ENCODE peak calls at places on chromosomes 3 and 15, in five cellular contexts. C is lower lobe of right lung, Q is cardiac muscle cell, G is osteoblast, D is mammary epithelial cell. K is an unnamed sample.

GRCh38 chr15:36484038-36484778 is 95.2 kb upstream of the CDIN1 start:
- DNase-seq in D (peak), C (no peak), G (no peak), Q (no peak), K (no peak)

GRCh38 chr3:39005295-39005694 is 46.4 kb downstream of the SCN11A start:
- DNase-seq in Q (no peak), C (no peak), G (no peak), D (no peak), K (no peak)

GRCh38 chr3:40009991-40010390 is 200.6 kb downstream of the MYRIP start:
- DNase-seq in D (no peak), Q (peak), G (no peak), C (no peak), K (no peak)

GRCh38 chr15:41941644-41942415 is 30.5 kb downstream of the EHD4 start:
- DNase-seq in C (no peak), Q (no peak), D (no peak), G (no peak), K (no peak)

GRCh38 chr3:140972833-140973232 is 31.2 kb downstream of the SLC25A36 start:
- DNase-seq in C (no peak), Q (peak), D (peak), G (no peak), K (no peak)

GRCh38 chr3:131363275-131363674 is 18.3 kb upstream of the NUDT16 start:
- DNase-seq in G (no peak), D (no peak), C (no peak), Q (no peak), K (no peak)

GRCh38 chr15:69593981-69594966 is 141.7 kb downstream of the RPLP1 start:
- DNase-seq in Q (peak), G (peak), D (peak), C (peak), K (no peak)

GRCh38 chr3:99579965-99580364 is 58.4 kb upstream of the COL8A1 start:
- DNase-seq in C (no peak), Q (no peak), G (no peak), D (no peak), K (no peak)

GRCh38 chr15:55820043-55820442 is 77.1 kb upstream of the PRTG start:
- DNase-seq in G (no peak), C (no peak), Q (no peak), D (no peak), K (no peak)

GRCh38 chr15:58611731-58612676 is 137.5 kb downstream of the ADAM10 start:
- DNase-seq in Q (no peak), C (no peak), G (peak), D (no peak), K (no peak)

GRCh38 chr15:87142096-87142495 is 1062.4 kb downstream of the AGBL1 start:
- DNase-seq in D (no peak), C (no peak), G (no peak), Q (no peak), K (no peak)

GRCh38 chr15:77327168-77327567 is 92.7 kb downstream of the PEAK1 start:
- DNase-seq in G (no peak), Q (no peak), D (no peak), C (no peak), K (no peak)

GRCh38 chr15:31160740-31161495 is 59.4 kb upstream of the TRPM1 start:
- DNase-seq in Q (no peak), C (no peak), G (peak), D (no peak), K (no peak)

GRCh38 chr3:17179381-17180205 is 294.8 kb downstream of the PLCL2 start:
- DNase-seq in C (no peak), Q (peak), D (no peak), G (peak), K (no peak)

GRCh38 chr3:141087071-141087824 is 36.1 kb downstream of the SPSB4 start:
- DNase-seq in C (no peak), Q (no peak), G (no peak), D (no peak), K (no peak)

GRCh38 chr15:88246666-88247446 is 9.7 kb downstream of the NTRK3 start:
- DNase-seq in C (peak), D (peak), Q (peak), G (peak), K (peak)

GRCh38 chr3:156497326-156497725 is 57.6 kb downstream of the SSR3 start:
- DNase-seq in D (no peak), G (no peak), C (no peak), Q (no peak), K (no peak)

GRCh38 chr3:190718097-190718496 is 144.4 kb downstream of the GMNC start:
- DNase-seq in Q (no peak), D (no peak), C (no peak), G (no peak), K (no peak)

GRCh38 chr3:118637866-118638265 is 396.8 kb downstream of the IGSF11 start:
- DNase-seq in Q (no peak), G (no peak), C (no peak), D (peak), K (no peak)

GRCh38 chr3:118641608-118642007 is 393.0 kb downstream of the IGSF11 start:
- DNase-seq in C (no peak), D (no peak), G (no peak), Q (no peak), K (no peak)

GRCh38 chr3:118636841-118637240 is 397.8 kb downstream of the IGSF11 start:
- DNase-seq in G (no peak), D (peak), C (no peak), Q (no peak), K (no peak)
- TF ChIP-seq CTCF in G (no peak), D (peak), C (no peak), Q (no peak), K (peak)

GRCh38 chr3:161031134-161031533 is 74.0 kb downstream of the B3GALNT1 start:
- DNase-seq in C (no peak), Q (no peak), D (no peak), G (no peak), K (no peak)

GRCh38 chr3:161026612-161027217 is 78.4 kb downstream of the B3GALNT1 start:
- DNase-seq in D (no peak), Q (no peak), C (no peak), G (no peak), K (no peak)

GRCh38 chr3:161028485-161029018 is 76.6 kb downstream of the B3GALNT1 start:
- DNase-seq in D (no peak), Q (no peak), G (no peak), C (no peak), K (no peak)
- TF ChIP-seq CTCF in D (no peak), Q (no peak), G (no peak), C (no peak), K (no peak)

GRCh38 chr15:81133782-81134461 is at the start of gene CFAP161:
- DNase-seq in D (peak), G (peak), C (peak), Q (peak), K (no peak)
- TF ChIP-seq CTCF in D (no peak), G (no peak), C (no peak), Q (no peak), K (no peak)

GRCh38 chr15:63915209-63915887 is 81.6 kb upstream of the HERC1 start:
- DNase-seq in Q (no peak), C (no peak), D (no peak), G (no peak), K (no peak)

GRCh38 chr15:63913786-63914185 is 80.0 kb upstream of the HERC1 start:
- DNase-seq in C (no peak), G (no peak), Q (no peak), D (peak), K (no peak)

GRCh38 chr15:63917588-63918316 is 84.0 kb upstream of the HERC1 start:
- DNase-seq in Q (no peak), C (no peak), G (no peak), D (no peak), K (no peak)

GRCh38 chr15:63918317-63918672 is 84.5 kb upstream of the HERC1 start:
- DNase-seq in C (no peak), Q (no peak), D (peak), G (no peak), K (no peak)

DNA sequence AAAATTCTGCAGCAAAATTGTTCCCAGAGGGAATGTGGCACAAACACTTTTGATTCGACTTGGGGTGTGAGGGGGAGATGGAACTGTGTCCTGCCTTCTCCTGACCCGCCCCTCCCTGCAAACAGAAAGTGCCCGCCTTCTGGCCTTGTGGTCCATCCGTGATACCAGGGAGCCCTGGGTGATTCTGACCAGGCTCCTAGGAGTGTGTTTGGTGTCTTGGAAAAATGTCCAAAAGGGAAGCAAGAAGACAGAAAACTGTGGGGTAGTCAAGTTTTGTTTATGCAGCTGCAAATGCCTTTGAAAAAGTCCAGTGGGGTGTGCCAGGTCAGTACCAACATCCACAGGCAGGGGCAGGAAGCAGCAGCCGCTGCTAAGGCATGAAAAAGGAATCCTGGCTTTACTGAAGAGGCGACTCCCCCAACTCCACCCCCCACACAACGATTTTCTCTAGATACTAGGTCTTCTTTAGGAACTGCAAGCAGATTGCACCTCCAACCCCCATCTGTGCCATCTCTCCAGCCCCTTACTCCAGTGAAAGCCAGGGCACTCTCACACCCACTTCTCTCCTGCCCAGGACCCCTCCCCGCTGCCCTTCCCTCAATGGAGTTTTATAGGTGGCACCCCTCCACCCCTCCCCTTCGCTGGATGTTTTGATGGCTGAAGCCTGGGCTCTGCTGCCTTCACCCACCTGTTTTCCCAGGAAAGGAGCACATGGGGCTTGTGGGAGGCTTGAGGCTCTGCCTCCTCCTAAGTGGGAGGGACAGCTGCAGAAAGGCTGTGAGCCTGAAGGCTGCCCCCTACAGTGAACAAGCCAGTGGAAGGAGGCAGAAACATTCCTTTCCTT is 82.4 kb upstream of the HERC1 start:
- DNase-seq in C (no peak), D (no peak), Q (peak), G (peak), K (peak)
- TF ChIP-seq CTCF in C (peak), D (peak), Q (peak), G (peak), K (peak)

GRCh38 chr15:89500397-89501270 is 4.3 kb upstream of the RHCG start:
- DNase-seq in Q (no peak), C (no peak), D (no peak), G (no peak), K (no peak)
- TF ChIP-seq CTCF in Q (peak), C (no peak), D (peak), G (peak), K (peak)

GRCh38 chr3:142124243-142124642 is 25.1 kb downstream of the TFDP2 start:
- DNase-seq in C (no peak), D (no peak), Q (no peak), G (no peak), K (no peak)

GRCh38 chr3:142127941-142128658 is 21.2 kb downstream of the TFDP2 start:
- DNase-seq in C (no peak), Q (no peak), D (no peak), G (no peak), K (no peak)

GRCh38 chr3:142134799-142135325 is 14.5 kb downstream of the TFDP2 start:
- DNase-seq in C (no peak), Q (no peak), G (peak), D (no peak), K (no peak)

GRCh38 chr3:142129516-142130171 is 19.7 kb downstream of the TFDP2 start:
- DNase-seq in G (no peak), D (no peak), C (no peak), Q (no peak), K (no peak)
- TF ChIP-seq CTCF in G (peak), D (no peak), C (no peak), Q (peak), K (peak)

DNA sequence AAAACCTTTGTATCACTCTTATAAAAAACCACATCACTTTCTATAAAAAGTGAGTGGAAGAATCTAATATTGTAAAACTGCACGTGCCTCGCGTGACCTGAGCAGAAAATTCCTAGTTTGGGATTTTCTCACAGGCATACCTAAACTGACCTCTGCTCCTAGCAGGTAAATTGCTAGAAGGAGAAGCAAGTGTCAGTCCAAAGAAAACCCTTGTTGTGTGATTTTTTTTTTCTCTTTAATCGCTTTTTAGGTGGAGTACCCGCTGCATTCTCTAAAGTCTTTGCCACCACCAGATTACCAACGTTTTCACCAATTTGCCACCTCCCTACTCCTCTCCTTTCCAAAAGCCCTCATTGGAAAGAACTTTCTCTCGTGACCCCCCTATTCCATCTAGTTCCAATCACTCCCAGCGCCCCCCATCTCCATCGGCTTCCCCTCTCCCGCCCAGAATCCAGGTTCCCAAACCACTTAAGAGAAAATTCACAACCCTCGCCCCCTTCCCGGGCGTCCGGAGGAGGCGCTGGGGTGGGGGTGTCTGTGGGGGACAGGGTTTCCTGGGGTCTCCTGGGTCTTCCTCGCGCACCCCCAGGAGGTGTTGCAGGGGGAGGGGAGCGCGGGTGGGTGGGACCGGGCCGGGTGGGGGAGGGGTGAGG is 401 bp upstream of the UBE2E1 start:
- DNase-seq in D (no peak), Q (no peak), G (peak), C (no peak), K (no peak)
- TF ChIP-seq CTCF in D (no peak), Q (no peak), G (no peak), C (no peak), K (peak)

GRCh38 chr3:159583662-159584061 is 405.0 kb upstream of the IL12A start:
- DNase-seq in D (no peak), Q (no peak), G (no peak), C (no peak), K (no peak)

GRCh38 chr3:159586587-159587202 is 401.9 kb upstream of the IL12A start:
- DNase-seq in G (no peak), Q (peak), C (no peak), D (peak), K (no peak)
- TF ChIP-seq CTCF in G (peak), Q (peak), C (peak), D (peak), K (peak)

DNA sequence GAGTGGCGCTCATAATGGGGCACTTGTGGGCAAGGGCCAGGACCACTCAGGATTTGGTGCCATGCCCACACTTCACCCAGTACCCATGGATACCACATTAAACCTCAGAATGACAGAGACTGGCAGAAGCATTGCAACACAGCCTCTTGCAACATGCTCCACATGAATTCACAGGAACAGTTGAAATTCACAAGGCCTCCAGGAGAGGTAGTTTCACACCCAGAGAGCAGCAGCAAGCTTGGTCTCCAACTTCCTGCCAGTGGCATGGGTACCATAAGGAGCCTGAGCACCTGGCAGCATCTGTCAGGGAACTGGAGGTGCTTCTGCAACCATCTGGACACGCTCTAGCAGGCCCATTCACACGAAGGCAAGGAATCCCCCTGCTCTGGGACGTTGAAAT is 101.0 kb downstream of the OSBPL10 start:
- DNase-seq in G (peak), D (peak), Q (peak), C (peak), K (no peak)
- TF ChIP-seq CTCF in G (no peak), D (peak), Q (no peak), C (peak), K (no peak)

GRCh38 chr15:75843618-75844610 is 667 bp downstream of the UBE2Q2 start:
- DNase-seq in D (peak), G (peak), C (peak), Q (peak), K (peak)
- TF ChIP-seq CTCF in D (no peak), G (no peak), C (no peak), Q (no peak), K (no peak)

K was measured in osteocyte.